ENCODE peak calls at places on chromosomes 6 and 20, in nine cellular contexts. S, N, B, A, U, X, F, R and O are unnamed samples.

GRCh38 chr6:170023620-170024521 is 267.0 kb downstream of the DLL1 start:
- DNase-seq in S (no peak), N (no peak), B (no peak), A (no peak), U (no peak), X (no peak), F (no peak), R (no peak), O (no peak)

GRCh38 chr6:153038378-153038777 is 35.9 kb upstream of the MTRF1L start:
- DNase-seq in S (no peak), N (no peak), B (no peak), A (no peak), U (no peak), X (no peak), F (peak; percentile 65), R (no peak), O (no peak)

GRCh38 chr6:140366991-140367390 is 992.5 kb upstream of the CITED2 start:
- DNase-seq in S (no peak), N (no peak), B (no peak), A (peak; percentile 15), U (no peak), X (no peak), F (peak; percentile 84), R (no peak), O (no peak)

GRCh38 chr6:120869397-120869796 is 464.9 kb downstream of the TBC1D32 start:
- DNase-seq in S (no peak), N (no peak), B (no peak), A (no peak), U (no peak), X (no peak), F (no peak), R (no peak), O (no peak)

GRCh38 chr6:130076512-130076911 is 58.1 kb downstream of the L3MBTL3 start:
- DNase-seq in S (peak; percentile 7), N (no peak), B (no peak), A (no peak), U (no peak), X (no peak), F (peak; percentile 46), R (no peak), O (no peak)

GRCh38 chr6:133456934-133457333 is 215.8 kb downstream of the EYA4 start:
- DNase-seq in S (no peak), N (no peak), B (no peak), A (no peak), U (no peak), X (no peak), F (no peak), R (no peak), O (no peak)

GRCh38 chr20:35893942-35894341 is 60.4 kb downstream of the SCAND1 start:
- DNase-seq in S (no peak), N (no peak), B (no peak), A (no peak), U (no peak), X (no peak), F (no peak), R (no peak), O (no peak)

GRCh38 chr20:57270204-57270937 is 3.9 kb upstream of the BMP7 start:
- DNase-seq in S (no peak), N (no peak), B (no peak), A (no peak), U (no peak), X (no peak), F (no peak), R (no peak), O (no peak)

GRCh38 chr20:25042531-25043498 is 15.1 kb downstream of the ACSS1 start:
- DNase-seq in S (peak; percentile 82), N (no peak), B (peak; percentile 65), A (no peak), U (peak; percentile 89), X (peak; percentile 41), F (no peak), R (no peak), O (peak; percentile 85)

GRCh38 chr20:4898282-4898681 is 103.0 kb downstream of the SLC23A2 start:
- DNase-seq in S (no peak), N (no peak), B (no peak), A (peak; percentile 92), U (no peak), X (no peak), F (peak; percentile 82), R (peak; percentile 33), O (no peak)

GRCh38 chr6:45880139-45880538 is 135.5 kb downstream of the CLIC5 start:
- DNase-seq in S (no peak), N (no peak), B (no peak), A (no peak), U (no peak), X (no peak), F (peak; percentile 19), R (no peak), O (no peak)

GRCh38 chr6:18326980-18327379 is 60.2 kb upstream of the RNF144B start:
- DNase-seq in S (no peak), N (no peak), B (no peak), A (no peak), U (no peak), X (no peak), F (no peak), R (no peak), O (no peak)

GRCh38 chr6:88761237-88762031 is 202.0 kb downstream of the RNGTT start:
- DNase-seq in S (peak; percentile 54), N (no peak), B (no peak), A (no peak), U (no peak), X (no peak), F (no peak), R (no peak), O (no peak)

GRCh38 chr6:137471951-137472350 is 22.2 kb downstream of the OLIG3 start:
- DNase-seq in S (no peak), N (no peak), B (no peak), A (no peak), U (no peak), X (no peak), F (no peak), R (no peak), O (no peak)

GRCh38 chr20:36483919-36484808 is 57.2 kb upstream of the MYL9 start:
- DNase-seq in S (no peak), N (peak; percentile 60), B (no peak), A (no peak), U (no peak), X (no peak), F (no peak), R (no peak), O (no peak)

GRCh38 chr6:112044196-112044595 is 9.7 kb upstream of the CCN6 start:
- DNase-seq in S (no peak), N (no peak), B (no peak), A (no peak), U (no peak), X (no peak), F (no peak), R (no peak), O (no peak)

GRCh38 chr6:84263557-84263956 is 36.1 kb upstream of the CEP162 start:
- DNase-seq in S (no peak), N (no peak), B (no peak), A (no peak), U (no peak), X (no peak), F (no peak), R (no peak), O (no peak)

GRCh38 chr6:79048611-79049010 is 29.4 kb downstream of the PHIP start:
- DNase-seq in S (peak; percentile 17), N (no peak), B (no peak), A (no peak), U (no peak), X (no peak), F (peak; percentile 47), R (no peak), O (no peak)
- TF ChIP-seq CTCF in S (peak; percentile 63), N (peak; percentile 7), B (peak; percentile 24), A (peak; percentile 43), U (no peak), X (peak; percentile 60), F (peak; percentile 50), R (no peak), O (peak; percentile 36)

DNA sequence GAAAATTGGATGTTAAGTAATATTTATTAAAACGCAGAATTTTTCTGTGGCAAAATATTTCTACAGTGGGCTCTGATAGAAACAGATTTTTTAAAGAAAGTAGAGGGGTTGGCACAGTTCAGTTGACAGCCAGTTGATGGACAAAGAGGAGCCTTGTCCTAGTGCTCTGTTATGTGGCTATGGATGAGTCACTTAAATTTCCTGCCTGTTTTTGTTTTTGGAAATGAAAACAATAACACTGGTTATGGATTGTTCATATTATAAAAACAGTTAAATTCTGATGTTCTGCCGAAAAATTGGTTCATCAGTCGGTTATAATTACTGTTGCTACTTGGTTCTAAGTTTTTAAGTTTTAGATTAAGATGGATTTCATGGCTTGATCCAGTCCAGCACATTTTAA is 42.8 kb downstream of the MYO6 start:
- DNase-seq in S (no peak), N (no peak), B (no peak), A (no peak), U (no peak), X (no peak), F (peak; percentile 2), R (no peak), O (no peak)
- H3K27ac ChIP-seq in S (no peak overlapping the region), N (no peak overlapping the region), B (no peak overlapping the region), A (no peak overlapping the region), U (no peak overlapping the region), X (no peak overlapping the region), F (no peak overlapping the region), R (no peak overlapping the region), O (no peak overlapping the region)

DNA sequence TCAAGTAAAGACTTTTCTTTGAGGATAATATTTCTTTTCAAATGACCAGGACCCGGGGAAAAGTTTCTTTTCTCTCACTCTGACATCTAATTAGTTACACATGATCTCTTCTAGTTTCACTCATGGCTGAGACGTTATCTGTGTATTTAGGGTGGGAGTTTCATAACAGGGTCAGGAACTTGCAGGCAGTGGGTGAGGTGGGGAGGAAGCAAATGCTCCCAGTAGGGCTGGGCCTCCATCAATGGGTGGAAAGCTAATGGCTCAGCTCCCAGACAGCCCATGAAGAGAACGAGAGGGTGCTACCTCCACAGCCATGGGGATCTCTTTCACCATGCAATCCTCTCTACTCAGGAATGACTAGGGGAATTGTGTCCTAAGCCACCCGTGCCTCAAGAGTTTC is 119.3 kb downstream of the F13A1 start:
- DNase-seq in S (no peak), N (no peak), B (no peak), A (no peak), U (no peak), X (no peak), F (no peak), R (no peak), O (no peak)
- TF ChIP-seq CTCF in S (no peak), N (no peak), B (no peak), A (no peak), U (no peak), X (no peak), F (no peak), R (no peak), O (no peak)

DNA sequence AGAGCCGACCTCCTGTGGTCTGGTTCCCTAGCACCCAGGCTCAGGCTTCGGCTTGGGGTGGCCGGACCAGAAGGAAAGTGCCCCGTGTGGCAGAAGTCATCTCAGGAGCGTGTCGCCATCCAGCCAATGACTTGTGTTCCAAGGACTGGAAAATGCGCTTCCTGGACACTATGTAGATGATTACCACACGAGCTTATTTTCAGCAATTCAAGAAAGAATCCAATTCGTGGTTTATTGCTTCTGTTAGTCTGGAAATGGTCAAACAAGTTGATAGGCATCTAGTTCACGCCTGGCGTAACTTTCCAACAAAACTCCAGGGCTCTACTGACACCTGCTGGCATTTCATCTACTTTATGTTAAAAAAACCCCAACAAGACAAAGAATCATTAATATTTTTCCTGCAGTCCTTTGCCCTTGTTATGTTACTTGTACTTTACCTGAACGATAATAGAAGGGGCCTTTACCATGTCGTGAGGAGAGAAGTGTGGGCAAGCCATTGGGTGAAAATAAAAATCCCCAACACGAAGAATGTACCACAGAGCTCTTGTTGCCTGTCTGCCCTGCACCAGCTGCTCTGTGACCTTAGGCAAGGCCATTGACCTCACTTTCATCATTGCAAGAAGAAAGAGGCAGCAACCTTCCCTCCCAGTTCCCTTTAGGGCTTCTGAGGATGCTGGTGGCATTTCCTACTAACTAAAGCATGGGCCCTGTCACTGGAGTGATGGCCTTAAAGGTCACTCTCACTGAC is 154.7 kb upstream of the LAMP5 start:
- DNase-seq in S (peak; percentile 1), N (peak; percentile 8), B (no peak), A (no peak), U (no peak), X (no peak), F (peak; percentile 82), R (no peak), O (no peak)
- H3K27ac ChIP-seq in S (no peak overlapping the region), N (no peak overlapping the region), B (no peak overlapping the region), A (no peak overlapping the region), U (peak overlapping the region; percentile 8), X (no peak overlapping the region), F (no peak overlapping the region), R (no peak overlapping the region), O (no peak overlapping the region)